ENCODE peak calls at places on chromosomes 5 and 9, in six cellular contexts. H is cardiac septum, R is EL, O is stromal cell of bone marrow, A is GM23248, J is GM23338. W is an unnamed sample.

GRCh38 chr5:16889203-16889971 is 46.7 kb downstream of the MYO10 start:
- DNase-seq in J (peak; percentile 41), O (no peak), A (peak; percentile 40), H (no peak), R (peak; percentile 71), W (no peak)

GRCh38 chr9:22452415-22453010 is 5.9 kb downstream of the DMRTA1 start:
- DNase-seq in H (no peak), J (peak; percentile 68), O (peak; percentile 14), A (peak; percentile 46), R (peak; percentile 43), W (peak; percentile 8)

GRCh38 chr9:127717766-127718165 is 1.9 kb downstream of the TTC16 start:
- DNase-seq in O (no peak), H (no peak), J (no peak), R (no peak), A (no peak), W (no peak)

GRCh38 chr5:139391570-139392323 is 2.0 kb upstream of the MZB1 start:
- DNase-seq in R (peak; percentile 95), H (no peak), A (peak; percentile 60), O (no peak), J (peak; percentile 59), W (no peak)

GRCh38 chr9:76394896-76395244 is 644 bp upstream of the RFK start:
- DNase-seq in H (peak; percentile 76), J (peak; percentile 54), O (no peak), R (peak; percentile 56), A (no peak), W (peak; percentile 47)

GRCh38 chr5:143887901-143888648 is 76.1 kb downstream of the HMHB1 start:
- DNase-seq in J (no peak), H (no peak), O (peak; percentile 75), R (peak; percentile 83), A (peak; percentile 91), W (peak; percentile 79)

GRCh38 chr5:127038550-127038949 is 8.2 kb upstream of the MARCHF3 start:
- DNase-seq in H (no peak), R (no peak), A (no peak), J (no peak), O (no peak), W (no peak)

GRCh38 chr9:136093995-136094881 is 851 bp downstream of the NACC2 start:
- DNase-seq in R (peak; percentile 69), O (peak; percentile 29), J (no peak), A (peak; percentile 83), H (peak; percentile 89), W (peak; percentile 83)

GRCh38 chr5:10018670-10019069 is 231.0 kb downstream of the ATPSCKMT start:
- DNase-seq in R (peak; percentile 87), A (peak; percentile 90), J (no peak), H (no peak), O (peak; percentile 58), W (peak; percentile 80)

GRCh38 chr5:141958773-141959172 is 771 bp upstream of the PCDH12 start:
- DNase-seq in R (peak; percentile 22), J (no peak), O (no peak), H (no peak), A (peak; percentile 79), W (no peak)

GRCh38 chr5:8944005-8944404 is 601.9 kb downstream of the SEMA5A start:
- DNase-seq in J (no peak), R (peak; percentile 51), O (no peak), H (no peak), A (peak; percentile 24), W (no peak)

GRCh38 chr5:138389332-138389731 is 36.8 kb downstream of the KDM3B start:
- DNase-seq in H (no peak), J (no peak), A (peak; percentile 24), R (no peak), O (no peak), W (no peak)

GRCh38 chr5:10145922-10146321 is 103.8 kb downstream of the ATPSCKMT start:
- DNase-seq in R (peak; percentile 49), O (peak; percentile 28), J (peak; percentile 47), A (peak; percentile 71), H (no peak), W (peak; percentile 49)

GRCh38 chr5:95913663-95914062 is 48.0 kb downstream of the ELL2 start:
- DNase-seq in A (no peak), O (no peak), J (no peak), H (no peak), R (no peak), W (no peak)

GRCh38 chr5:108818613-108819272 is 71.0 kb downstream of the FER start:
- DNase-seq in A (peak; percentile 66), H (no peak), O (peak; percentile 48), J (no peak), R (peak; percentile 67), W (peak; percentile 54)

GRCh38 chr5:131200560-131200959 is 29.8 kb downstream of the LYRM7 start:
- DNase-seq in H (no peak), O (no peak), A (no peak), J (no peak), R (no peak), W (no peak)

GRCh38 chr9:74285075-74285474 is 212.1 kb upstream of the RORB start:
- DNase-seq in H (no peak), J (no peak), O (no peak), R (no peak), A (no peak), W (no peak)

GRCh38 chr9:589723-590122 is 251.8 kb upstream of the DMRT1 start:
- DNase-seq in R (peak; percentile 30), O (no peak), H (no peak), J (peak; percentile 36), A (peak; percentile 40), W (peak; percentile 9)

GRCh38 chr9:117718085-117718484 is 13.9 kb downstream of the TLR4 start:
- DNase-seq in H (no peak), J (no peak), O (no peak), A (peak; percentile 79), R (peak; percentile 43), W (peak; percentile 31)

GRCh38 chr9:111272571-111272970 is 57.5 kb downstream of the OR2K2 start:
- DNase-seq in O (no peak), H (no peak), R (no peak), A (no peak), J (no peak), W (no peak)

GRCh38 chr5:13957032-13957645 is 12.7 kb upstream of the DNAH5 start:
- DNase-seq in A (peak; percentile 80), J (peak; percentile 89), H (no peak), O (peak; percentile 38), R (peak; percentile 60), W (peak; percentile 74)